ENCODE peak calls at places on chromosome 4, in eight cellular contexts. Z is endothelial cell of umbilical vein, K is Peyer's patch, J is kidney, H is cardiac muscle cell, S is brain microvascular endothelial cell, A is spleen, B is AG09309. M is an unnamed sample.

GRCh38 chr4:74964311-74964710 is 31.4 kb downstream of the PARM1 start:
- DNase-seq in Z (no peak), K (no peak), J (no peak), H (no peak), S (no peak), A (no peak), B (no peak), M (no peak)

GRCh38 chr4:111798840-111799239 is 346.4 kb upstream of the FAM241A start:
- DNase-seq in Z (no peak), K (no peak), J (no peak), H (peak), S (no peak), A (no peak), B (no peak), M (no peak)

GRCh38 chr4:76147454-76148141 is 599 bp downstream of the NUP54 start:
- DNase-seq in Z (peak), K (peak), J (no peak), H (peak), S (peak), A (no peak), B (no peak), M (no peak)

GRCh38 chr4:153222790-153223417 is 18.7 kb downstream of the TRIM2 start:
- DNase-seq in Z (peak), K (peak), J (peak), H (peak), S (no peak), A (peak), B (no peak), M (peak)

GRCh38 chr4:28386776-28387175 is 1526.1 kb downstream of the STIM2 start:
- DNase-seq in Z (no peak), K (no peak), J (no peak), H (no peak), S (no peak), A (no peak), B (no peak), M (no peak)

GRCh38 chr4:25527044-25527443 is 128.6 kb upstream of the SLC34A2 start:
- DNase-seq in Z (no peak), K (no peak), J (no peak), H (no peak), S (no peak), A (no peak), B (no peak), M (no peak)

GRCh38 chr4:73867783-73868182 is 1.4 kb upstream of the CXCL1 start:
- DNase-seq in Z (no peak), K (peak), J (no peak), H (no peak), S (no peak), A (no peak), B (no peak), M (no peak)

GRCh38 chr4:40736910-40737309 is 12.8 kb upstream of the NSUN7 start:
- DNase-seq in Z (peak), K (no peak), J (no peak), H (peak), S (no peak), A (no peak), B (peak), M (no peak)

GRCh38 chr4:123415977-123416376 is 19.4 kb downstream of the SPRY1 start:
- DNase-seq in Z (peak), K (no peak), J (no peak), H (no peak), S (peak), A (no peak), B (peak), M (no peak)

GRCh38 chr4:44025376-44026020 is 423.1 kb downstream of the KCTD8 start:
- DNase-seq in Z (peak), K (no peak), J (no peak), H (no peak), S (no peak), A (no peak), B (no peak), M (no peak)

GRCh38 chr4:14667624-14668295 is 334.5 kb upstream of the CPEB2 start:
- DNase-seq in Z (no peak), K (no peak), J (no peak), H (no peak), S (peak), A (no peak), B (no peak), M (no peak)

GRCh38 chr4:78653655-78654054 is 102.1 kb downstream of the ANXA3 start:
- DNase-seq in Z (peak), K (no peak), J (no peak), H (no peak), S (peak), A (no peak), B (no peak), M (no peak)

GRCh38 chr4:29002151-29002550 is 1718.0 kb upstream of the PCDH7 start:
- DNase-seq in Z (no peak), K (no peak), J (no peak), H (peak), S (no peak), A (no peak), B (no peak), M (no peak)

GRCh38 chr4:11746734-11747133 is 318.0 kb upstream of the HS3ST1 start:
- DNase-seq in Z (no peak), K (no peak), J (no peak), H (no peak), S (no peak), A (no peak), B (no peak), M (no peak)

GRCh38 chr4:56817840-56818491 is 3.5 kb downstream of the SPINK2 start:
- DNase-seq in Z (no peak), K (no peak), J (no peak), H (no peak), S (no peak), A (no peak), B (no peak), M (no peak)

DNA sequence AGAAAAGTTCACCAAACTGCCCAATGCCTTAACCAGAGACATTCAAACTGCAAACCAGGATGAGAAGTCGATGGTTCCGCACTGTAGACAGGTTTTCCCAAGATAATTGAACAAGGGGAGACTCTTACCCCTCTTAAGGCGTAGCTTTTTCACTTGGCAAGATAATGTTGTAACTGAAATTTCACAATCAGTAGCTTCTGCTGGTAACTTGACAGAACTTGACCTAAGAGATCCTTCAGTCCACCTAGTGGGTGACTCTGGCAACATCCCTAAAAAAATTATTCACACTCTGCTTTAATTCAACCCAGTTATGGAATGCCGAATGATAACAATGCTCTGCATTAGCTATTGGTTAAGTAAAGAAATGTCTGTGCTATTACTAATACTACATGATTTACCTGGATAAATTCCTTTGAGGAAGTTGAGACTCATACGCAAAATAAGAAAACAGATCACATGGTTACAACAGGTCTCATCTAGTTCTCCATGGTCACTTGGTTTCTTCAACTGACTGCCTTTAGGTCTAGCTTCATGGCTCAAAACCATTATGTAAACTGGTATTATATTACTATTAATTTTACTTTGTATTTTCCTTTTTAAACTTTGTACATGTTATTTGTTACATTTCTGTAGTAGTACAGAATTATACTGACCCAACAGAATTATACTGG is 9.1 kb downstream of the ELF2 start:
- DNase-seq in Z (peak), K (no peak), J (no peak), H (no peak), S (peak), A (no peak), B (no peak), M (no peak)
- TF ChIP-seq CTCF in Z (no peak), K (peak), J (peak), H (peak), S (peak), A (peak), B (peak), M (no peak)

DNA sequence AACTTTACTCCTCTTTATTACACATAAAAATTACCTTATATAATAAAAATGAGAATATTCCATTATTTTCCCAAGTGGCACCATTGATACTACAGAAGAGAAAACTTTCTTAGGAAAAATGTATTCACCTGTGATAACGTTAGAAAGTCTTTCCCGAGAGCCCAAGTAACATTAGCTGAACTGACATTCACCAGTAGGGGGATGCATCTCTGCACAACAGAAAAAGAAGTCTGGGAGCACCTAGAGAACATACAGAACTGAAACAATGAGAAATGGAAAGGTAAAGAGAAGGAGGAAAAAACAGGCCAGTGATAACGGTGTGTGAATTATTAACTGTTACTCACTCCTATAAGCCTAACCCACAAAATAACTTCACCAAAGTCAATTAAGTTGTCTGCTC is 423.3 kb downstream of the CENPC start:
- DNase-seq in Z (peak), K (no peak), J (no peak), H (peak), S (no peak), A (no peak), B (no peak), M (no peak)
- TF ChIP-seq CTCF in Z (no peak), K (no peak), J (no peak), H (peak), S (peak), A (no peak), B (no peak), M (no peak)

GRCh38 chr4:13399257-13399656 is 84.9 kb downstream of the RAB28 start:
- DNase-seq in Z (no peak), K (no peak), J (no peak), H (no peak), S (no peak), A (no peak), B (no peak), M (no peak)

GRCh38 chr4:13403326-13403725 is 80.8 kb downstream of the RAB28 start:
- DNase-seq in Z (no peak), K (no peak), J (no peak), H (no peak), S (no peak), A (no peak), B (no peak), M (no peak)

GRCh38 chr4:13409324-13409723 is 74.8 kb downstream of the RAB28 start:
- DNase-seq in Z (no peak), K (no peak), J (no peak), H (no peak), S (no peak), A (no peak), B (no peak), M (no peak)

GRCh38 chr4:13403833-13404232 is 80.3 kb downstream of the RAB28 start:
- DNase-seq in Z (no peak), K (no peak), J (peak), H (no peak), S (no peak), A (no peak), B (no peak), M (no peak)
- TF ChIP-seq CTCF in Z (no peak), K (no peak), J (no peak), H (no peak), S (no peak), A (no peak), B (no peak), M (no peak)

GRCh38 chr4:137283737-137284136 is 248.6 kb downstream of the PCDH18 start:
- DNase-seq in Z (no peak), K (no peak), J (no peak), H (peak), S (no peak), A (no peak), B (no peak), M (no peak)
- TF ChIP-seq CTCF in Z (no peak), K (no peak), J (no peak), H (peak), S (peak), A (no peak), B (peak), M (no peak)

GRCh38 chr4:61985426-61985825 is 785.3 kb downstream of the ADGRL3 start:
- DNase-seq in Z (no peak), K (no peak), J (no peak), H (no peak), S (no peak), A (no peak), B (no peak), M (no peak)
- TF ChIP-seq CTCF in Z (no peak), K (no peak), J (no peak), H (no peak), S (no peak), A (no peak), B (no peak), M (no peak)

DNA sequence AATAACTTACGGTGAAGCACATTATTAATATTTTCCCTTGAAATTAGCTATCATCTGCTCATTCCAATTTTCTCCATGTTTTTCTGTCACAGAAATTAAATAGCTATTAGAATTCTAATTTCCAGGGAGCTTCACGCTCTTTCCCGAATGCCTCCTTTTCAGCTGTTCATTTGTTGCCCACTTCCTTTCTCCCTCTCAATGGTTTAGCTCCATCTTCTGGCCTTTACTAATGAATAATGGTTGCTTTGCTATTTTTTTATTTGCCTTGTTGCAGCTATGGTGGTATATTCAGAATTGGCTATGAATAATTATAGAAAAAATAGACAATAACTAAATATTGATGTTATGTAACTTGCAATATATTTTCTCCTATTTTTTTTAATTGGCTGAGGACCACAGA is 70.5 kb downstream of the GRIA2 start:
- DNase-seq in Z (no peak), K (no peak), J (no peak), H (no peak), S (no peak), A (no peak), B (no peak), M (no peak)
- TF ChIP-seq CTCF in Z (no peak), K (no peak), J (no peak), H (no peak), S (peak), A (no peak), B (peak), M (no peak)

DNA sequence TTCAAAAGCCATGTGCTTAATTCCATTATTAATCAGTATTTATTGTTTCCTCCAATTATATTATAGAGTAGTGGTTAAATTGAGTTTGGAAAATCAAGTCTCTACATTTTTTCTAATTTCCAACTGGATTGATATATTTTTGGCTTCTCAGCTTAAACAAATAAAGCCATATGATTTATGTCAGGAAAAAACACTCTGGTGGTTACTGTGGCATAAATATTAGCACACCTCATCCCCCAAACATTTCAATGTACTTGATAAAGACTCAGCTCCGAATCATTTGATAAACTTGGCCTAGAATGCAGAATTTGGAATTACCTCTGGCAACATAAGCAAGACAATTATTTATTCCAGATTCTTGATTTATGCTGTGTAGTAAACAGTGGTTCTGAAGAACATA is 2313.8 kb downstream of the ARAP2 start:
- DNase-seq in Z (no peak), K (no peak), J (no peak), H (no peak), S (no peak), A (no peak), B (no peak), M (no peak)
- TF ChIP-seq CTCF in Z (no peak), K (no peak), J (no peak), H (no peak), S (no peak), A (no peak), B (no peak), M (no peak)

M was measured in activated B cell treated with CpG ODN at 0.5 μM for 24 hours.